ENCODE peak calls at places on chromosome 21, in six cellular contexts. Y is GM23338, N is MM.1S, B is GM23248, P is neural progenitor cell, M is PC-3. S is an unnamed sample. For H3F3A, the result is how much of the 10 kb centered on the place peaks cover.

GRCh38 chr21:22200378-22201092 is 1202.3 kb downstream of the NCAM2 start:
- DNase-seq in Y (no peak), N (no peak), B (no peak), P (no peak), M (peak), S (no peak)

GRCh38 chr21:34133802-34134201 is 60.4 kb downstream of the MRPS6 start:
- DNase-seq in Y (peak), N (no peak), B (no peak), P (peak), M (no peak), S (no peak)

GRCh38 chr21:25960423-25960822 is 210.1 kb downstream of the APP start:
- DNase-seq in Y (peak), N (no peak), B (no peak), P (peak), M (no peak), S (no peak)

GRCh38 chr21:15018382-15018781 is 46.4 kb downstream of the NRIP1 start:
- DNase-seq in Y (no peak), N (no peak), B (no peak), P (no peak), M (no peak), S (no peak)

GRCh38 chr21:31136891-31137290 is 98.6 kb upstream of the KRTAP19-8 start:
- DNase-seq in Y (no peak), N (no peak), B (peak), P (no peak), M (no peak), S (no peak)

GRCh38 chr21:31398574-31398973 is 54.5 kb upstream of the TIAM1 start:
- DNase-seq in Y (no peak), N (peak), B (no peak), P (no peak), M (no peak), S (no peak)

GRCh38 chr21:33039542-33039941 is 13.8 kb downstream of the OLIG2 start:
- DNase-seq in Y (peak), N (no peak), B (no peak), P (peak), M (no peak), S (no peak)

GRCh38 chr21:26391166-26391565 is 181.9 kb downstream of the CYYR1 start:
- DNase-seq in Y (no peak), N (no peak), B (peak), P (no peak), M (peak), S (no peak)

GRCh38 chr21:33025471-33026298 is at the start of gene OLIG2:
- DNase-seq in Y (peak), N (peak), B (no peak), P (peak), M (no peak), S (no peak)

GRCh38 chr21:26177187-26177586 is 6.6 kb upstream of the APP start:
- DNase-seq in Y (no peak), N (no peak), B (peak), P (no peak), M (no peak), S (no peak)

GRCh38 chr21:25456672-25457071 is 150.6 kb downstream of the MRPL39 start:
- DNase-seq in Y (no peak), N (no peak), B (no peak), P (no peak), M (peak), S (no peak)

GRCh38 chr21:26781331-26781730 is 63.9 kb downstream of the ADAMTS1 start:
- DNase-seq in Y (no peak), N (no peak), B (no peak), P (no peak), M (no peak), S (no peak)

GRCh38 chr21:42843021-42843420 is 36.3 kb downstream of the WDR4 start:
- DNase-seq in Y (no peak), N (no peak), B (no peak), P (no peak), M (no peak), S (no peak)

GRCh38 chr21:43299441-43300277 is 127.3 kb downstream of the SIK1 start:
- DNase-seq in Y (no peak), N (no peak), B (no peak), P (no peak), M (no peak), S (no peak)

GRCh38 chr21:34886554-34887385 is 162.3 kb downstream of the RUNX1 start:
- DNase-seq in Y (peak), N (peak), B (peak), P (peak), M (peak), S (no peak)

GRCh38 chr21:35400233-35400939 is 351.3 kb upstream of the RUNX1 start:
- DNase-seq in Y (peak), N (peak), B (peak), P (peak), M (peak), S (peak)

GRCh38 chr21:16072692-16073091 is 342.9 kb downstream of the USP25 start:
- DNase-seq in Y (no peak), N (no peak), B (peak), P (no peak), M (peak), S (no peak)

GRCh38 chr21:28106370-28106890 is 886.2 kb downstream of the LTN1 start:
- DNase-seq in Y (no peak), N (no peak), B (no peak), P (no peak), M (no peak), S (no peak)

GRCh38 chr21:17501107-17502006 is 11.5 kb upstream of the CXADR start:
- DNase-seq in Y (no peak), N (no peak), B (no peak), P (no peak), M (peak), S (peak)

GRCh38 chr21:42692688-42693087 is 39.3 kb downstream of the PDE9A start:
- DNase-seq in Y (no peak), N (no peak), B (no peak), P (no peak), M (no peak), S (no peak)

GRCh38 chr21:17390575-17390974 is 122.3 kb upstream of the CXADR start:
- DNase-seq in Y (no peak), N (no peak), B (no peak), P (no peak), M (peak), S (no peak)

GRCh38 chr21:34020005-34020847 is 53.2 kb upstream of the MRPS6 start:
- DNase-seq in Y (no peak), N (peak), B (no peak), P (no peak), M (no peak), S (no peak)

GRCh38 chr21:34524671-34525601 is 12.9 kb upstream of the KCNE1 start:
- DNase-seq in Y (peak), N (no peak), B (peak), P (peak), M (peak), S (no peak)

GRCh38 chr21:43352568-43353281 is 74.2 kb downstream of the SIK1 start:
- DNase-seq in Y (no peak), N (peak), B (no peak), P (no peak), M (peak), S (no peak)

GRCh38 chr21:33078907-33079582 is 9.1 kb downstream of the OLIG1 start:
- DNase-seq in Y (no peak), N (peak), B (peak), P (no peak), M (peak), S (peak)

GRCh38 chr21:27570306-27570868 is 603.5 kb upstream of the ADAMTS5 start:
- DNase-seq in Y (no peak), N (no peak), B (peak), P (no peak), M (peak), S (no peak)

GRCh38 chr21:34801519-34802132 is 132.8 kb downstream of the CLIC6 start:
- DNase-seq in Y (peak), N (peak), B (no peak), P (no peak), M (peak), S (no peak)

GRCh38 chr21:33374080-33374873 is 28.9 kb upstream of the IFNGR2 start:
- DNase-seq in Y (peak), N (peak), B (peak), P (peak), M (peak), S (peak)

GRCh38 chr21:35034203-35034926 is 14.7 kb downstream of the RUNX1 start:
- DNase-seq in Y (no peak), N (no peak), B (no peak), P (no peak), M (no peak), S (no peak)

GRCh38 chr21:43772368-43772870 is 3.7 kb downstream of the CSTB start:
- DNase-seq in Y (peak), N (no peak), B (no peak), P (no peak), M (no peak), S (no peak)

GRCh38 chr21:42724226-42724920 is 71.0 kb downstream of the PDE9A start:
- DNase-seq in Y (no peak), N (no peak), B (peak), P (no peak), M (peak), S (peak)

GRCh38 chr21:43188712-43189151 is 19.9 kb downstream of the CRYAA start:
- DNase-seq in Y (no peak), N (no peak), B (peak), P (no peak), M (no peak), S (no peak)

GRCh38 chr21:16536661-16537359 is 807.0 kb downstream of the USP25 start:
- DNase-seq in Y (no peak), N (no peak), B (no peak), P (no peak), M (peak), S (no peak)

GRCh38 chr21:31410763-31411278 is 66.8 kb upstream of the TIAM1 start:
- DNase-seq in Y (no peak), N (peak), B (no peak), P (no peak), M (no peak), S (no peak)

GRCh38 chr21:33229776-33230517 is at the start of gene IFNAR2:
- DNase-seq in Y (peak), N (peak), B (peak), P (peak), M (peak), S (peak)

GRCh38 chr21:35045539-35046222 is 3.4 kb downstream of the RUNX1 start:
- DNase-seq in Y (no peak), N (no peak), B (no peak), P (no peak), M (no peak), S (no peak)

GRCh38 chr21:40014394-40014793 is 147.2 kb downstream of the PCP4 start:
- DNase-seq in Y (no peak), N (no peak), B (no peak), P (no peak), M (no peak), S (no peak)

GRCh38 chr21:36747815-36748381 is 49.0 kb downstream of the SIM2 start:
- DNase-seq in Y (peak), N (no peak), B (peak), P (peak), M (no peak), S (no peak)
- TF ChIP-seq EZH2 in Y (no peak), N (no peak), B (no peak), P (no peak), M (no peak), S (no peak)

GRCh38 chr21:29196021-29196663 is 65.7 kb downstream of the MAP3K7CL start:
- DNase-seq in Y (peak), N (peak), B (peak), P (no peak), M (peak), S (peak)

GRCh38 chr21:29192999-29193563 is 62.6 kb downstream of the MAP3K7CL start:
- DNase-seq in Y (no peak), N (no peak), B (peak), P (no peak), M (no peak), S (no peak)

GRCh38 chr21:29196664-29197052 is 66.2 kb downstream of the MAP3K7CL start:
- DNase-seq in Y (no peak), N (no peak), B (peak), P (no peak), M (peak), S (no peak)

GRCh38 chr21:29193907-29194306 is 63.5 kb downstream of the MAP3K7CL start:
- DNase-seq in Y (no peak), N (no peak), B (no peak), P (no peak), M (peak), S (peak)

DNA sequence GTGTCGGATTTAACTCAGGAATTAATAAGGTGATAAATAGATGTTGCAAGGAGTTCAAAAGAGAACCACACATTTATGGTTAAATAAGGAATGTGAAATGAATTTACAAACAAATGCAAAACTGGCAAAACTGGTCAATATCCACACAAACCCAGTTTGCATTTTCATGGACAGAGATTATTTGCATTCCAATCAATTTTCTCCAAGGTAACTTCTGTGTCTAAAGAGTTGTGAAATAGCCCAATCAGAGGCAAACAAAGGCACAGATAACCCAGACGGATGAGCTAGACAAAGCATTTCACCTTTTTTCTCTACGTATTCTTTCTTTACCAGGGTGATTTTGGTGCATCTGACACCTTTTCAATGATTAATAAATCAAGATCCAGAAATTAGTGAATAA is 63.9 kb downstream of the MAP3K7CL start:
- DNase-seq in Y (no peak), N (no peak), B (no peak), P (no peak), M (peak), S (no peak)
- H3F3A ChIP-seq in Y (under half), N (under half), B (under half), P (under half), M (under half), S (half or more)

GRCh38 chr21:37009740-37010341 is 3.3 kb downstream of the RIPPLY3 start:
- DNase-seq in Y (peak), N (peak), B (peak), P (peak), M (peak), S (peak)

GRCh38 chr21:37005548-37006242 is 807 bp upstream of the RIPPLY3 start:
- DNase-seq in Y (peak), N (no peak), B (no peak), P (peak), M (no peak), S (no peak)

GRCh38 chr21:37008705-37009104 is 2.2 kb downstream of the RIPPLY3 start:
- DNase-seq in Y (peak), N (no peak), B (no peak), P (peak), M (no peak), S (no peak)

GRCh38 chr21:37006243-37006520 is 320 bp upstream of the RIPPLY3 start:
- DNase-seq in Y (no peak), N (no peak), B (peak), P (no peak), M (no peak), S (no peak)

DNA sequence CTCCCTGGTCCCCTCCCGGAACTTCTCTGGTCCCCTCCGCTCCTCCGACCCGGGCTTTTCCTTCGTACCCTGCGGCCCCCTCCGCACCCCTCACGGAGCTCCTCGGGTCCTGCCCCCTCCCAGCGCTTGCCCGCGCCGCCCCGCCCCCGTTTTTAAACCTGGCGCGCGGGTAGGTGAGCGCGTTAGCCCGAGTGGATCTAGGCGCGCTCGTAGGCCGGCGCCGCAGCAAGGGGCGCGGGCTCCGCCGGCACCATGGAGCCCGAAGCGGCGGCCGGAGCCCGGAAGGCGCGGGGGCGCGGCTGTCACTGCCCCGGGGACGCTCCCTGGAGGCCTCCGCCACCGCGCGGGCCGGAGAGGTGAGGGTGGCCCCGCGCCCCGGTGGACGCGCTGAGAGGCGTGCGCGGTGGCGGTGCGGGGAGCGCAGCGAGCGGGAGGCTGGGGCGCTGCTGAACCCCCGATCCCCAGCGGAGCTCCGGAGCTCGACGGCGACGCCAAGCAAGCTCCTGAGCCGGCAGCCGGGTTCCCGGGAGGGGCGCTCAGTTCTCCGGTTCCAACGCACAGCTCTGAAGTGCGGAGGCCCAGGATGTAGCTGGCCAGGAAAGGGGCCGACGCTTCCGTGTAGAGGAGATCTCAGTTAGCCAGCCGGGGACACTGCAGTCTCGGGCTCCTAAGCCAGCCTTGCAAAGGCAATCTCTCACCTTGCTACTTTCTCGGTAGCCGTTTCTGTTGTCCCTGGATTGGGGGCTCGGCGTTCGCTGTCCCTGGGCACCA is at the start of gene RIPPLY3:
- DNase-seq in Y (peak), N (no peak), B (peak), P (peak), M (peak), S (no peak)
- H2AFZ ChIP-seq in Y (peak), N (peak), B (peak), P (peak), M (peak), S (no peak)

GRCh38 chr21:41425954-41426655 is at the start of gene MX1:
- DNase-seq in Y (peak), N (peak), B (peak), P (peak), M (peak), S (peak)
- TF ChIP-seq EZH2 in Y (peak), N (no peak), B (no peak), P (peak), M (no peak), S (no peak)

DNA sequence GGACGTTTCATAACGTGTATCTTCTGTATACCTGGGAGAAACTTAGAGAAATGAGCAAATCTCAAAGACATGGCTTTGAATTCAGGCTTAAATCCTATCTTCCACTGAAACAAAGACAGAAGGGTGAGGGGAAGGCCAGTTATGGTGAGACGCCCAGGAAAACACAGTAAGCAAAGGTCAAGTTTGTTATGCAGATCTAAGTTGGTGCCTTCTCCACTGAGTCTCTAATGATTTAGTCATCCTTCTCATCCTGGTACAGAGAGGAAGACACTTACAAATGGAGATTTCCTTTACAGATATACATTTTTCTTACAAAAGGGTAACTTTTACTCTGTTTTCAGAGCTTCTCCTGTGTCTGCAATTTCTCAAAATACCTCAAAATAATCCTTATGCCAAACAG is 64.4 kb downstream of the MAP3K7CL start:
- DNase-seq in Y (no peak), N (no peak), B (peak), P (no peak), M (peak), S (no peak)
- H3F3A ChIP-seq in Y (under half), N (under half), B (under half), P (under half), M (under half), S (half or more)

GRCh38 chr21:38806153-38806941 is 618 bp downstream of the ETS2 start:
- DNase-seq in Y (peak), N (no peak), B (peak), P (peak), M (no peak), S (no peak)
- H2AFZ ChIP-seq in Y (no peak), N (peak), B (peak), P (peak), M (no peak), S (no peak)

GRCh38 chr21:45866473-45867010 is 115.0 kb upstream of the COL6A1 start:
- DNase-seq in Y (no peak), N (no peak), B (no peak), P (no peak), M (no peak), S (no peak)
- TF ChIP-seq EZH2 in Y (no peak), N (no peak), B (no peak), P (no peak), M (no peak), S (no peak)